ENCODE peak calls at places on chromosomes 7 and 10, in six cellular contexts. V, L, E, H, F and R are unnamed samples.

GRCh38 chr7:82810558-82811259 is 352.0 kb downstream of the PCLO start:
- DNase-seq in V (no peak), L (no peak), E (peak), H (peak), F (no peak), R (no peak)

GRCh38 chr10:72087969-72088878 is at the start of gene SPOCK2:
- DNase-seq in V (no peak), L (peak), E (no peak), H (peak), F (no peak), R (no peak)

GRCh38 chr7:22137466-22137865 is 191.8 kb upstream of the CDCA7L start:
- DNase-seq in V (no peak), L (no peak), E (no peak), H (no peak), F (no peak), R (no peak)

GRCh38 chr7:135193615-135194081 is 17.7 kb downstream of the WDR91 start:
- DNase-seq in V (no peak), L (no peak), E (no peak), H (no peak), F (no peak), R (no peak)

GRCh38 chr10:91420868-91421267 is 10.7 kb downstream of the HECTD2 start:
- DNase-seq in V (no peak), L (no peak), E (no peak), H (no peak), F (no peak), R (no peak)

GRCh38 chr7:10918093-10918590 is 55.5 kb upstream of the PHF14 start:
- DNase-seq in V (no peak), L (no peak), E (no peak), H (no peak), F (no peak), R (no peak)

GRCh38 chr7:94223375-94224084 is 171.2 kb upstream of the COL1A2 start:
- DNase-seq in V (no peak), L (no peak), E (peak), H (no peak), F (no peak), R (no peak)

GRCh38 chr10:111297351-111297848 is 220.6 kb downstream of the ADRA2A start:
- DNase-seq in V (no peak), L (no peak), E (no peak), H (no peak), F (no peak), R (no peak)

GRCh38 chr7:142867398-142868187 is 12.7 kb downstream of the EPHB6 start:
- DNase-seq in V (no peak), L (no peak), E (no peak), H (no peak), F (no peak), R (no peak)

GRCh38 chr7:20482071-20482470 is 133.4 kb upstream of the ABCB5 start:
- DNase-seq in V (no peak), L (no peak), E (no peak), H (no peak), F (no peak), R (no peak)

GRCh38 chr7:157714166-157715070 is 377.6 kb downstream of the DNAJB6 start:
- DNase-seq in V (no peak), L (no peak), E (no peak), H (peak), F (no peak), R (no peak)

GRCh38 chr7:117153016-117153415 is 169.8 kb downstream of the WNT2 start:
- DNase-seq in V (no peak), L (no peak), E (no peak), H (no peak), F (no peak), R (no peak)

GRCh38 chr10:13462551-13462950 is 66.3 kb downstream of the BEND7 start:
- DNase-seq in V (no peak), L (no peak), E (no peak), H (no peak), F (no peak), R (no peak)

GRCh38 chr7:54773472-54774399 is 14.7 kb upstream of the SEC61G start:
- DNase-seq in V (peak), L (peak), E (peak), H (peak), F (no peak), R (peak)

GRCh38 chr10:111784386-111784785 is 399.2 kb downstream of the GPAM start:
- DNase-seq in V (no peak), L (no peak), E (no peak), H (no peak), F (no peak), R (no peak)

GRCh38 chr10:5977471-5978370 is at the start of gene IL15RA:
- DNase-seq in V (peak), L (peak), E (peak), H (peak), F (peak), R (peak)

GRCh38 chr10:114683162-114683561 is 25.1 kb upstream of the ABLIM1 start:
- DNase-seq in V (no peak), L (no peak), E (no peak), H (no peak), F (no peak), R (no peak)

GRCh38 chr10:23081891-23082290 is 13.5 kb upstream of the MSRB2 start:
- DNase-seq in V (no peak), L (no peak), E (no peak), H (no peak), F (no peak), R (no peak)
- TF ChIP-seq CTCF in V (no peak), L (peak), E (no peak), H (peak), F (peak), R (peak)

GRCh38 chr10:62268399-62269076 is at the start of gene RTKN2:
- DNase-seq in V (no peak), L (peak), E (peak), H (peak), F (peak), R (peak)
- TF ChIP-seq CTCF in V (no peak), L (no peak), E (no peak), H (no peak), F (no peak), R (no peak)

GRCh38 chr10:133039107-133039822 is 48.5 kb upstream of the ADGRA1 start:
- DNase-seq in V (no peak), L (no peak), E (no peak), H (no peak), F (no peak), R (no peak)
- TF ChIP-seq CTCF in V (no peak), L (no peak), E (no peak), H (no peak), F (no peak), R (peak)

DNA sequence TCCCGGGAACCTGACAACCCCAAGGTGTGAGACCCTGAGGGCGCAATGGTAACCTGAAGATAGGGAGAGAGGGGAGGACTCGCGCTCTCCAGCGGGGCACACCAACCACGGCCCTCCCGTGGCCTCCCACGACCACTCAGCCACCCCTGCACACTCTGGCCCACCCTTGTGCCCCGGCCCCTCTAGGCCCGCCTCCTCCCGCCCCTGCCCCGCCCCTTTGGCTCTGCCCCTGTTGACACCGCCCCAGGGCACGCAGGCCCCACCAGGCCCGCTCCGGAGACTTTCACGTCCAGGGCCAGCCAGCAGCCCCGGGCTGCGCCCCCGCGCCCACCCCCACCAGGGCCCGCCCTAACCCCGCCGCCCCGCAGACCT is 11.0 kb downstream of the ATG9B start:
- DNase-seq in V (no peak), L (no peak), E (no peak), H (peak), F (no peak), R (no peak)
- TF ChIP-seq CTCF in V (no peak), L (no peak), E (no peak), H (no peak), F (peak), R (no peak)

GRCh38 chr10:119538632-119539358 is 3.7 kb downstream of the RGS10 start:
- DNase-seq in V (no peak), L (no peak), E (no peak), H (no peak), F (no peak), R (no peak)
- TF ChIP-seq CTCF in V (no peak), L (no peak), E (no peak), H (peak), F (no peak), R (no peak)

DNA sequence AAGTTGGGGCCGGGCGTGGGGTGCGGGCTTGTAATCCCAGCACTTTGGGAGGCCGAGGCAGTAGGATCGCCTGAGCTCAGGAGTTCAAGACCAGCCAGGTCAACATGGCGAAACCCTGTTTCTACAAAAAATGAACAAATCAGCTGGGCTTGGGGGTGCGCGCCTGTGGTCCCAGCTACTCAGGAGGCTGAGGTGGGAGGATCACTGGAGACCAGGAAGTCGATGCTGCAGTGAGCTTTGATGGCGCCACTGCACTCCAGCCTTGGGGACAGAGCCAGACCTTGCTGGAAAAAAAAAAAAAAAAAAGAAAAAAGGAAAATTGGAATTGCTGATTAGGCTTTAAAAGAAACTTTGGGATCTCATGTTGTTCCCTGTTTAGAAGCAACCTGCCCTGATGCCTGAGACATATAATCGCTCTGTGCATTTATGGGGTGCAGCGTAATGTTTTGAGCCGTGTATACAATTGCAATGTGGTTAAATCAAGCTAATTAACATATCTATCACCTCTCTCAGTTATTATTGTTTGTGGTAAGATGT is 849 bp downstream of the AKR1E2 start:
- DNase-seq in V (no peak), L (no peak), E (no peak), H (no peak), F (no peak), R (no peak)
- TF ChIP-seq CTCF in V (no peak), L (no peak), E (no peak), H (no peak), F (no peak), R (no peak)

DNA sequence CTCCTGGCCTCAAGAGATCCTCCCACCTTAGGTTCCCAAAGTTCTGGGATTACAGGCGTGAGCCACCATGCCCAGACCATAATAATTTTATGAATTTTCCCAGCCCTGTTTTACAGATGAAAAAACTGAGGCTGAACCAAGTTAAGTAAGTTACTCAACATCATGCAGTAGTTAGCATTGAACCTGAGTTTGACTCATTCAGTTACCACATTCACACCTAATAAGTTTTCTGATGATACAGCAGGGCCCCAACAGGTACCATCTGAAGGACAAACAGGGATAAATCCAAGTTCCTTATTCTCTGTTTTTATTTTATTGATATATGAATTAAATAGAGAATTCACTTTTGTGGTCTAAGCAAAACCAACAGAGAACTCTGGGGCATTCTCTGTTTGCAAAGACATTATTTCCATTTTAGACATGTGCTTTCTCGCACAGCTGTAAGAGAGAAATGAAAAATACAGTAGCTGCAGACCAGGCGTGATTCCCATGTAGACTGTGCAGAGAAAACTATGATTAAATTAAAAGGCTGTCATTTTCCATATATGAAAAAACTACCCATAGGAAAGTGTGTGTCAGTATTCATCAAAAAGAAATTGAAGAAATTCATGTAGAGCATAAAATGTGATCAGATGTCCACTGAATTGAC is 26.6 kb downstream of the APBB1IP start:
- DNase-seq in V (no peak), L (no peak), E (no peak), H (no peak), F (no peak), R (no peak)
- TF ChIP-seq CTCF in V (no peak), L (no peak), E (no peak), H (no peak), F (no peak), R (no peak)

GRCh38 chr7:96126382-96126781 is 195.5 kb downstream of the SLC25A13 start:
- DNase-seq in V (no peak), L (no peak), E (no peak), H (no peak), F (no peak), R (no peak)

GRCh38 chr7:96136600-96137239 is 185.2 kb downstream of the SLC25A13 start:
- DNase-seq in V (no peak), L (no peak), E (no peak), H (no peak), F (no peak), R (no peak)

GRCh38 chr7:96135241-96135640 is 186.7 kb downstream of the SLC25A13 start:
- DNase-seq in V (no peak), L (no peak), E (no peak), H (no peak), F (no peak), R (no peak)

GRCh38 chr7:96127746-96128145 is 194.2 kb downstream of the SLC25A13 start:
- DNase-seq in V (no peak), L (no peak), E (no peak), H (no peak), F (no peak), R (no peak)

DNA sequence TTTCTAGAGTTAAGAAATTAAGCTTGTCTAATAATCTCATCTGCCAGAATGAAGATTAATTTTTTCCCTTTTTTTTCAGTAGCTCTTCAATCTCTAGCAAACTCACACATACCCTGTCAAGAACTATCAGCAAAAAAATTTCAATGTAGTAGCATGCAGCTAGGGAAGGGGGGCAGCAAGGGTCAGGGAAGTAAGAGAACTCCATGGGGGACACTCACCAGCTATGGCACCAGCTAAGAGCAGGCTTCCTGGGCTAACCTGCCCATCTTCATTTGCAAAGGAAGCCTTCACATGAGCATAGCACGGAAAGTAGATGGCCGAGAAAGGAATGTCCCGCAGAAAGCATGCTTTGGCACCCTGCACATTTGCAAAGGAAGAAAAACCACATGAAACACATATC is 190.4 kb downstream of the SLC25A13 start:
- DNase-seq in V (no peak), L (no peak), E (no peak), H (no peak), F (no peak), R (no peak)
- TF ChIP-seq CTCF in V (no peak), L (no peak), E (no peak), H (no peak), F (no peak), R (no peak)